ENCODE peak calls at places on chromosome 2, in nine cellular contexts. D, U, J, N, Q, F, K, C and T are unnamed samples.

GRCh38 chr2:70907130-70907756 is 28.5 kb upstream of the ATP6V1B1 start:
- DNase-seq in D (no peak), U (no peak), J (no peak), N (no peak), Q (no peak), F (no peak), K (no peak), C (no peak), T (no peak)

GRCh38 chr2:159462201-159462785 is 154.1 kb downstream of the BAZ2B start:
- DNase-seq in D (no peak), U (no peak), J (no peak), N (no peak), Q (peak; percentile 51), F (no peak), K (no peak), C (no peak), T (no peak)

GRCh38 chr2:149737882-149738281 is 150.3 kb upstream of the MMADHC start:
- DNase-seq in D (no peak), U (no peak), J (no peak), N (no peak), Q (no peak), F (no peak), K (no peak), C (no peak), T (no peak)

GRCh38 chr2:237413293-237414055 is 490 bp downstream of the COL6A3 start:
- DNase-seq in D (no peak), U (no peak), J (no peak), N (no peak), Q (no peak), F (no peak), K (no peak), C (no peak), T (no peak)

GRCh38 chr2:172052000-172052983 is 33.0 kb upstream of the DLX1 start:
- DNase-seq in D (peak; percentile 2), U (no peak), J (no peak), N (peak; percentile 9), Q (peak; percentile 35), F (no peak), K (no peak), C (peak; percentile 73), T (no peak)

GRCh38 chr2:160836755-160837154 is 323.5 kb upstream of the TANK start:
- DNase-seq in D (peak; percentile 98), U (no peak), J (no peak), N (peak; percentile 90), Q (peak; percentile 96), F (no peak), K (peak; percentile 83), C (no peak), T (no peak)

GRCh38 chr2:235106874-235107639 is 155.2 kb downstream of the SH3BP4 start:
- DNase-seq in D (peak; percentile 44), U (no peak), J (peak; percentile 58), N (peak; percentile 56), Q (peak; percentile 76), F (no peak), K (peak; percentile 46), C (peak; percentile 66), T (no peak)

GRCh38 chr2:27095745-27096651 is 9.4 kb downstream of the KHK start:
- DNase-seq in D (no peak), U (no peak), J (peak; percentile 76), N (no peak), Q (peak; percentile 57), F (no peak), K (no peak), C (peak; percentile 75), T (no peak)

GRCh38 chr2:73089270-73090030 is 17.9 kb upstream of the SFXN5 start:
- DNase-seq in D (peak; percentile 100), U (no peak), J (peak; percentile 95), N (peak; percentile 96), Q (peak; percentile 100), F (no peak), K (peak; percentile 90), C (peak; percentile 85), T (no peak)

GRCh38 chr2:172480301-172481218 is 53.2 kb downstream of the ITGA6 start:
- DNase-seq in D (peak; percentile 9), U (no peak), J (no peak), N (no peak), Q (peak; percentile 20), F (no peak), K (no peak), C (peak; percentile 24), T (no peak)

GRCh38 chr2:58039170-58039611 is 7.4 kb upstream of the VRK2 start:
- DNase-seq in D (peak; percentile 68), U (no peak), J (no peak), N (peak; percentile 43), Q (peak; percentile 75), F (no peak), K (no peak), C (no peak), T (no peak)

GRCh38 chr2:226622484-226622883 is 177.1 kb downstream of the IRS1 start:
- DNase-seq in D (no peak), U (no peak), J (no peak), N (no peak), Q (no peak), F (no peak), K (no peak), C (peak; percentile 23), T (no peak)

GRCh38 chr2:217954971-217955740 is 47.6 kb downstream of the TNS1 start:
- DNase-seq in D (no peak), U (no peak), J (no peak), N (no peak), Q (no peak), F (no peak), K (no peak), C (no peak), T (no peak)